ENCODE peak calls at places on chromosomes 1 and 21, in five cellular contexts. T, J, N, O and K are unnamed samples.

GRCh38 chr1:78004719-78005346 is at the start of gene DNAJB4:
- DNase-seq in T (peak; percentile 99), J (peak; percentile 87), N (peak; percentile 86), O (peak; percentile 89), K (peak; percentile 34)

GRCh38 chr1:22291057-22291456 is 148.2 kb upstream of the WNT4 start:
- DNase-seq in T (no peak), J (no peak), N (no peak), O (no peak), K (no peak)

GRCh38 chr1:65050735-65051134 is 84.4 kb upstream of the JAK1 start:
- DNase-seq in T (no peak), J (no peak), N (no peak), O (no peak), K (no peak)

GRCh38 chr1:221087919-221088318 is 208.7 kb downstream of the HLX start:
- DNase-seq in T (peak; percentile 55), J (no peak), N (no peak), O (no peak), K (no peak)

GRCh38 chr1:97919568-97920261 is 1.1 kb downstream of the DPYD start:
- DNase-seq in T (peak; percentile 53), J (no peak), N (no peak), O (no peak), K (no peak)

GRCh38 chr1:224720216-224720615 is 104.1 kb downstream of the CNIH3 start:
- DNase-seq in T (no peak), J (no peak), N (peak; percentile 31), O (no peak), K (no peak)

GRCh38 chr1:39745016-39745670 is 6.5 kb downstream of the PPIE start:
- DNase-seq in T (no peak), J (no peak), N (no peak), O (no peak), K (no peak)

GRCh38 chr1:174218983-174219382 is 59.7 kb downstream of the RABGAP1L start:
- DNase-seq in T (no peak), J (no peak), N (no peak), O (no peak), K (no peak)

GRCh38 chr1:61238371-61238689 is 156.0 kb downstream of the NFIA start:
- DNase-seq in T (no peak), J (no peak), N (no peak), O (no peak), K (no peak)

GRCh38 chr1:224170748-224171478 is 12.1 kb upstream of the DEGS1 start:
- DNase-seq in T (no peak), J (no peak), N (peak; percentile 31), O (no peak), K (no peak)

GRCh38 chr1:178496410-178497135 is at the start of gene CLEC20A:
- DNase-seq in T (no peak), J (no peak), N (no peak), O (no peak), K (no peak)

GRCh38 chr21:14737922-14738321 is 191.8 kb upstream of the SAMSN1 start:
- DNase-seq in T (peak; percentile 8), J (peak; percentile 55), N (peak; percentile 49), O (no peak), K (no peak)

GRCh38 chr1:236608930-236609726 is 4.8 kb upstream of the HEATR1 start:
- DNase-seq in T (peak; percentile 35), J (no peak), N (peak; percentile 77), O (no peak), K (no peak)

GRCh38 chr1:89843279-89844121 is 22.7 kb downstream of the LRRC8D start:
- DNase-seq in T (peak; percentile 66), J (peak; percentile 35), N (peak; percentile 83), O (peak; percentile 44), K (peak; percentile 72)
- TF ChIP-seq POLR2A in T (peak; percentile 34), J (no peak), N (peak; percentile 33), O (no peak), K (peak; percentile 81)

DNA sequence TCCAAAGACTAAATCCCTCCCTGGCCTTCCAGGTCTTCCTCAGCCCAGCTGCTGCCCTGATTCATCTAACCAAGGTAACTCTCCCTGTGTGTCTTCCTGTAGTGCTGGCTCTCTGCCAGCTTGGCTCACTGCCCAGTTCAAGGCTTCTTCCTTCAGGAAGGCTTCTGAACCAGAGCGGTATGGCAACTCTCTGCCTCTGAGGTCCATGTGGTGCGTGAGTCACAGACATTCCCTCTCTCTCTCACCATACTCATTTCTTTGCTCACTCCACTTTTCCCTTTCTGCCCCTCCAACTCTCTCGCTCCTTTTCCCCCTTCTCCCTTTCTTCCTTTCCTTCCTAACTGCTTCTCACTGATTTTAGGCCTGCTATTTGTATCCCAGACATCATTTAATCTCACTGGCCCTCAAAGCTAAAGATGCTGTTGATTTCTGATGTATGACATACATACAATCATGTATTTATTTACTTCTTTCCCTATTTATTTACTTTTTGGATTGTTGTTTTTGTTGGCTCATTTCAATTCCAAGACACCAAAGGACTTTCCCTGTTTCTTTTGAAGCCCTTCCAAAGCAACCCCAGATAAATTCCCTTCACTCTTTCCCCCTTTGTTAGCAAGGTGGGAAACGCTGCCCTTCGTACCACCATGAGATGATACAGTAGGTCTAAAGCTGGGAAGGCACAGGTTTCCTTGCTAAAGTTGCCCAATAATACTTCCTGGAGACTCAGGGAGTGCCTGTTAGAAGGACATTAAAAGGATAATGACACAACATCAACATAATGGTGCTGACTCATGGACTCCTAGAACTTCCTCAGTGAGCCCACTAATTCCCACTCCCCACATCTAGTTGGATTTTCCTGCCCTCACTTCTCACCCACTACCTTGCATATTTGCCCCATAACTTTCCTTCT is 17.8 kb downstream of the CFAP45 start:
- DNase-seq in T (peak; percentile 99), J (peak; percentile 20), N (peak; percentile 82), O (peak; percentile 92), K (no peak)
- TF ChIP-seq POLR2A in T (no peak), J (no peak), N (no peak), O (no peak), K (no peak)

GRCh38 chr1:154607748-154608521 is at the start of gene ADAR:
- DNase-seq in T (peak; percentile 99), J (peak; percentile 90), N (peak; percentile 92), O (peak; percentile 93), K (peak; percentile 66)
- TF ChIP-seq POLR2A in T (no peak), J (peak; percentile 62), N (peak; percentile 23), O (no peak), K (peak; percentile 87)

GRCh38 chr1:165639821-165640623 is 9.0 kb downstream of the MGST3 start:
- DNase-seq in T (peak; percentile 52), J (no peak), N (no peak), O (no peak), K (no peak)

GRCh38 chr1:165634154-165634921 is 3.3 kb downstream of the MGST3 start:
- DNase-seq in T (no peak), J (no peak), N (no peak), O (no peak), K (no peak)

GRCh38 chr1:165635823-165636222 is 4.8 kb downstream of the MGST3 start:
- DNase-seq in T (no peak), J (no peak), N (no peak), O (no peak), K (no peak)

GRCh38 chr1:165635329-165635728 is 4.3 kb downstream of the MGST3 start:
- DNase-seq in T (peak; percentile 8), J (no peak), N (no peak), O (no peak), K (no peak)

DNA sequence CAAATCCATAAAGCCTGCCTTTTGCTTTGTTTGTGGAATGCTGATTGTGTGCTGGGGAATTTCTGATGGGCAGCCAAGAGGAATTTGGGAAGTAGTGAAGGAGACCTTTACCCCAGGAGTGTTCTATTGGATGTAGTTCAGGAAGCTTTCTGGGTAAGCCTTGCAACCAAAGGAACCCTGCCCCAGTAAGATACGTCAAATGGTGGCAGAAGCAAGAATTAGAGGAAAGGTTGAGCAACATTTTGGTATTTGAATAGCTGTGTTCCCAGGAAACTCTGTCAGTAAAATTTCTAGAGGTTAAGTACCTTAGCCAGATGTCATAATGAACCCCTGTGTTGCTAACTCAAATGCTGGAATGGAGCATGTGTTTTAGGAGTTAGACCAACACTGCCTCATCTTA is 6.4 kb downstream of the MGST3 start:
- DNase-seq in T (peak; percentile 80), J (no peak), N (no peak), O (no peak), K (no peak)
- TF ChIP-seq POLR2A in T (no peak), J (no peak), N (no peak), O (no peak), K (no peak)

GRCh38 chr1:247077234-247077633 is 1.4 kb downstream of the ZNF670 start:
- DNase-seq in T (peak; percentile 22), J (no peak), N (no peak), O (no peak), K (no peak)

GRCh38 chr1:247077768-247078314 is 770 bp downstream of the ZNF670 start:
- DNase-seq in T (peak; percentile 5), J (no peak), N (no peak), O (no peak), K (no peak)

GRCh38 chr1:247079141-247079874 is 697 bp upstream of the ZNF670 start:
- DNase-seq in T (no peak), J (no peak), N (no peak), O (no peak), K (no peak)

GRCh38 chr1:247078315-247079140 is at the start of gene ZNF670:
- DNase-seq in T (peak; percentile 94), J (peak; percentile 97), N (peak; percentile 98), O (peak; percentile 96), K (peak; percentile 83)
- TF ChIP-seq POLR2A in T (peak; percentile 81), J (peak; percentile 83), N (peak; percentile 53), O (no peak), K (peak; percentile 80)

GRCh38 chr1:27661412-27662075 is 10.4 kb downstream of the IFI6 start:
- DNase-seq in T (no peak), J (no peak), N (no peak), O (no peak), K (no peak)

GRCh38 chr1:27658951-27659496 is 13.0 kb downstream of the IFI6 start:
- DNase-seq in T (peak; percentile 55), J (no peak), N (peak; percentile 12), O (no peak), K (peak; percentile 45)

GRCh38 chr1:27660300-27660837 is 11.6 kb downstream of the IFI6 start:
- DNase-seq in T (no peak), J (no peak), N (no peak), O (no peak), K (no peak)

GRCh38 chr1:27656157-27656893 is 15.7 kb downstream of the IFI6 start:
- DNase-seq in T (peak; percentile 77), J (peak; percentile 55), N (peak; percentile 34), O (peak; percentile 87), K (no peak)

DNA sequence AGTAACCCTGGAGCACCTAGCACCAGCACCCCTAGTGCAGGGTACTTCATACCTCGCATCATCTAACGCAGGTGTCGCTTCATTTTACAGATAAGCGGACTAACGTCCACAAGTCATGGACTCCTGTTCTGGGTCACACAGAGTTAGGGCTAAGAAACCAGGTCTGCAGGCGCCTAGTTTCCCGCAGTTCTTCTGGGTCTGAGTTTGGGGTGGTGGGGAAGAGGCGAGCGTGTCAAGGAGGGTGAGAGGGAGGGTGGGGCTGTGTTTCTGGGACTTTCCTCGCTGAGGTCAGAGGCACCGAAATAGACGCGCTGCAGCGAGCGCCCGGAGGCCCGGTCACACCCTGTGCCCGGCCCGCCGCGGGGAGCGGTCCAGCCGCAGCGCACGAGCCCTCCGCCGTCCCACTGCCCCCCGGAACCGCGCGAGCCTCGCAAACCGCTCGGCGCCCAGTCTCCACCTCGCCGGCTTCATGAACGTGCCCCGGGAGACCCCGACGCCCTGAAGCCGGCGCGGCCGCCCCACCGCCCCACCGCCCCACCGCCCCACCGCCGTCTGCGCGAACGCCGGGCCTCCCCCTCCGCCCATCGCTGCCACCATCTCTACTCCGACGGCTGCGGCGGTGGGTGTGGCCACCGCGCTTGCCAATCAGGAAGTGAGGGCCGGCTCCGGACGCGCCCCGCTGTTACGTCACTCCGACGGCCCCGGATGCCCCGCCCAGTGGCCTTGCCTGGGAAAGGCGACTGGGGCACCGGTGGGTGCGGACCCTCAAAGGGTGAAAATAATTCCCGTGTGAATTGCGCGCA is 12.3 kb downstream of the IFI6 start:
- DNase-seq in T (peak; percentile 65), J (peak; percentile 89), N (peak; percentile 93), O (peak; percentile 91), K (peak; percentile 72)
- TF ChIP-seq POLR2A in T (no peak), J (peak; percentile 50), N (no peak), O (no peak), K (peak; percentile 80)